ENCODE peak calls at places on chromosomes 5 and 9, in eight cellular contexts. N, D, H, U, B, J, E and Q are unnamed samples.

GRCh38 chr9:126068534-126069230 is 257.9 kb upstream of the MVB12B start:
- DNase-seq in N (no peak), D (no peak), H (no peak), U (no peak), B (no peak), J (no peak), E (no peak), Q (peak)

GRCh38 chr9:128214571-128215490 is 11.7 kb downstream of the DNM1 start:
- DNase-seq in N (no peak), D (no peak), H (no peak), U (no peak), B (no peak), J (no peak), E (peak), Q (no peak)

GRCh38 chr9:93182572-93182971 is 1.4 kb upstream of the WNK2 start:
- DNase-seq in N (peak), D (no peak), H (no peak), U (no peak), B (no peak), J (no peak), E (peak), Q (no peak)

GRCh38 chr5:142680605-142681259 is 5.2 kb downstream of the FGF1 start:
- DNase-seq in N (peak), D (no peak), H (no peak), U (no peak), B (no peak), J (no peak), E (peak), Q (no peak)

GRCh38 chr9:71446081-71446480 is 322.2 kb downstream of the CEMIP2 start:
- DNase-seq in N (no peak), D (no peak), H (no peak), U (no peak), B (no peak), J (no peak), E (no peak), Q (no peak)

GRCh38 chr9:95171001-95171400 is 146.5 kb downstream of the FANCC start:
- DNase-seq in N (no peak), D (no peak), H (no peak), U (peak), B (no peak), J (no peak), E (no peak), Q (no peak)

GRCh38 chr5:138654281-138654867 is 79.2 kb upstream of the HSPA9 start:
- DNase-seq in N (no peak), D (no peak), H (no peak), U (peak), B (no peak), J (no peak), E (no peak), Q (no peak)

GRCh38 chr9:131709741-131710499 is 30.0 kb downstream of the RAPGEF1 start:
- DNase-seq in N (no peak), D (no peak), H (no peak), U (peak), B (peak), J (no peak), E (no peak), Q (no peak)

GRCh38 chr5:100691545-100691944 is 156.4 kb downstream of the FAM174A start:
- DNase-seq in N (no peak), D (no peak), H (no peak), U (no peak), B (no peak), J (no peak), E (no peak), Q (no peak)

GRCh38 chr5:38543074-38543473 is 13.4 kb downstream of the LIFR start:
- DNase-seq in N (no peak), D (no peak), H (no peak), U (no peak), B (no peak), J (no peak), E (no peak), Q (no peak)

GRCh38 chr5:35092703-35093102 is 45.0 kb upstream of the AGXT2 start:
- DNase-seq in N (no peak), D (no peak), H (no peak), U (no peak), B (no peak), J (no peak), E (no peak), Q (no peak)

GRCh38 chr5:68215888-68216736 is 556 bp downstream of the PIK3R1 start:
- DNase-seq in N (peak), D (peak), H (peak), U (no peak), B (peak), J (peak), E (peak), Q (peak)

GRCh38 chr9:520315-520714 is 305.6 kb downstream of the DOCK8 start:
- DNase-seq in N (no peak), D (no peak), H (no peak), U (no peak), B (no peak), J (no peak), E (no peak), Q (no peak)

GRCh38 chr5:150411245-150411979 is 1.3 kb downstream of the CD74 start:
- DNase-seq in N (peak), D (peak), H (peak), U (no peak), B (no peak), J (peak), E (peak), Q (no peak)

GRCh38 chr9:26675055-26675454 is 217.5 kb downstream of the CAAP1 start:
- DNase-seq in N (no peak), D (no peak), H (no peak), U (no peak), B (no peak), J (no peak), E (no peak), Q (no peak)

GRCh38 chr9:134055981-134056461 is 11.8 kb downstream of the BRD3 start:
- DNase-seq in N (peak), D (peak), H (peak), U (no peak), B (peak), J (peak), E (peak), Q (peak)

GRCh38 chr9:32128546-32128945 is 255.9 kb upstream of the ACO1 start:
- DNase-seq in N (no peak), D (no peak), H (no peak), U (no peak), B (no peak), J (no peak), E (no peak), Q (no peak)

GRCh38 chr5:56354836-56355235 is 121.7 kb upstream of the ANKRD55 start:
- DNase-seq in N (no peak), D (no peak), H (no peak), U (no peak), B (no peak), J (no peak), E (no peak), Q (no peak)

GRCh38 chr9:10050016-10050415 is 562.8 kb downstream of the PTPRD start:
- DNase-seq in N (no peak), D (no peak), H (no peak), U (no peak), B (no peak), J (no peak), E (no peak), Q (no peak)

GRCh38 chr5:75847561-75848021 is 130.4 kb upstream of the POC5 start:
- DNase-seq in N (no peak), D (no peak), H (no peak), U (peak), B (no peak), J (no peak), E (no peak), Q (no peak)

GRCh38 chr5:173907284-173907683 is 19.1 kb downstream of the CPEB4 start:
- DNase-seq in N (no peak), D (no peak), H (no peak), U (no peak), B (no peak), J (no peak), E (no peak), Q (no peak)

GRCh38 chr5:173902743-173903142 is 14.6 kb downstream of the CPEB4 start:
- DNase-seq in N (no peak), D (no peak), H (no peak), U (no peak), B (no peak), J (no peak), E (no peak), Q (no peak)

GRCh38 chr5:173901705-173902104 is 13.6 kb downstream of the CPEB4 start:
- DNase-seq in N (no peak), D (no peak), H (no peak), U (no peak), B (no peak), J (no peak), E (no peak), Q (no peak)

GRCh38 chr5:173903396-173904140 is 15.4 kb downstream of the CPEB4 start:
- DNase-seq in N (no peak), D (no peak), H (no peak), U (no peak), B (no peak), J (no peak), E (no peak), Q (no peak)

GRCh38 chr5:173902334-173902733 is 14.2 kb downstream of the CPEB4 start:
- DNase-seq in N (no peak), D (no peak), H (no peak), U (no peak), B (no peak), J (no peak), E (no peak), Q (no peak)
- TF ChIP-seq POLR2A in N (no peak), D (no peak), H (no peak), U (no peak), B (no peak), J (no peak), E (no peak), Q (no peak)

GRCh38 chr5:74266132-74266531 is 374.4 kb downstream of the ENC1 start:
- DNase-seq in N (no peak), D (no peak), H (no peak), U (no peak), B (no peak), J (no peak), E (no peak), Q (no peak)

GRCh38 chr5:74266836-74267235 is 373.7 kb downstream of the ENC1 start:
- DNase-seq in N (no peak), D (no peak), H (no peak), U (no peak), B (no peak), J (no peak), E (no peak), Q (no peak)

GRCh38 chr5:74259572-74259971 is 381.0 kb downstream of the ENC1 start:
- DNase-seq in N (no peak), D (no peak), H (no peak), U (no peak), B (no peak), J (no peak), E (no peak), Q (no peak)

GRCh38 chr5:74261906-74262305 is 378.6 kb downstream of the ENC1 start:
- DNase-seq in N (no peak), D (no peak), H (no peak), U (no peak), B (no peak), J (no peak), E (no peak), Q (no peak)

DNA sequence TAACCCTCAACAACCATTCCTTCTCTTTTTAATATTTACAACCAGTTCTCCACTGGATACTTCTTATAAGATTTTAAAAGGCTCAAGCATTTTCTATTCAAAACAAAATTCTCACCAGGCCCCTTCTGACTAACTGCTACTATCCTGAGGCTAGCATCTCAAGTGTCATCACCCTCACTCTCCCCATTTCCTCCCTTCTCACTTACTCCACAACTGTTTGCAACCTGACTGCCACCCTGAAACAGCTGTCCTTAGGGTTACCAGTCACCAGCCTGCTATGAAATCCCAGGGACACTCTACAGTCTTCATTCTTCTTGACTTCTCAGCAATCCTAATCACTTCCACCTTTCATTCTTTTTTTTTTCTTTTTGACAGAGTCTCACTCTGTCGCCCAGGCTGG is 377.7 kb downstream of the ENC1 start:
- DNase-seq in N (no peak), D (no peak), H (no peak), U (no peak), B (no peak), J (no peak), E (no peak), Q (no peak)
- H3K27ac ChIP-seq in N (no peak), D (no peak), H (no peak), U (no peak), B (no peak), J (no peak), E (no peak), Q (no peak)

DNA sequence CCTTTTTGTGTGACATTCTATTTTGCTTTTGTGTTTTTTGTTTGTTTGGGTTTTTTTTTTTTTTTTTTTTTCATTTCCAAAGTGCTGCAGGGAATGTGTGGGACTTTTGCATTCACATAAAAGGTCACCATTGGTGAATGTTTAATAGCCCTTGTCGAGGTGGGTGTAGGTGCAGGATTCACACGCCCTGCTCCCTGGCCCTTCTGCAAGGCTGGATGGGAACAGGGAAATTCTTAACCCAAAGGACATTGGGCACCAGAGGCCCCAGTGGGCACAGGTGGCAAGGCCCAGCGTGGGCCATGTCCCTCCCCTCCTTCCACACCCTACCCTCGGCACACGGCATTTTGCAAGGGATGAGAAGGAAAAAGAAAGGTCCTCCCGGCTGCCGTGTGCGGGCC is 50.4 kb upstream of the NOTCH1 start:
- DNase-seq in N (no peak), D (no peak), H (no peak), U (no peak), B (no peak), J (no peak), E (no peak), Q (no peak)
- TF ChIP-seq POLR2A in N (no peak), D (no peak), H (no peak), U (no peak), B (no peak), J (no peak), E (no peak), Q (no peak)

DNA sequence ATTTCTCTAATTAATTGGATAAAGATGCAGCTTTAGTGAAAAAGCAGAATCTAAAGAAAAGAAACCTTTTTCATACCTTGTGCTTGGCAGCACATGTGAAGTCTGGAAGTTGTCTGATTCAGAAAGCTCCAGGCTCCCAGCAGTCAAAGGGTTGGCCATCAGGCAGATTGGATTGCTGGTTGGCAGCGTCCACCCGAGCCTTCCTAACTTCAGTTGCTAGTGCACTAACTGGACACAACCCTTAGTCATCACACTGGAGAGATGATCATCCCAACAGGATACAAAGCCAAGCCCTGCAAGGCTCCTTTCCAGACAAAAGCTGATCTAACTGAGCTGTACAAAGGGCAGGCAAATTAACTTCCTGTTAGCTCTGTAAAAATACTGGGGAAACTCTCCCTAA is 185.5 kb downstream of the SNX18 start:
- DNase-seq in N (no peak), D (no peak), H (peak), U (no peak), B (peak), J (no peak), E (no peak), Q (no peak)
- H3K27ac ChIP-seq in N (no peak), D (no peak), H (no peak), U (no peak), B (no peak), J (no peak), E (no peak), Q (no peak)

GRCh38 chr9:19372576-19372975 is 7.5 kb downstream of the RPS6 start:
- DNase-seq in N (no peak), D (no peak), H (no peak), U (no peak), B (no peak), J (no peak), E (no peak), Q (no peak)
- TF ChIP-seq POLR2A in N (no peak), D (no peak), H (no peak), U (no peak), B (no peak), J (no peak), E (no peak), Q (no peak)

GRCh38 chr5:17217421-17218352 is at the start of gene BASP1:
- DNase-seq in N (peak), D (peak), H (peak), U (no peak), B (peak), J (peak), E (peak), Q (peak)

GRCh38 chr5:17218353-17219005 is 1.0 kb downstream of the BASP1 start:
- DNase-seq in N (no peak), D (no peak), H (peak), U (no peak), B (no peak), J (no peak), E (no peak), Q (peak)

GRCh38 chr5:17216974-17217325 is 481 bp upstream of the BASP1 start:
- DNase-seq in N (no peak), D (no peak), H (peak), U (no peak), B (no peak), J (no peak), E (no peak), Q (no peak)

GRCh38 chr5:17219006-17219422 is 1.6 kb downstream of the BASP1 start:
- DNase-seq in N (no peak), D (no peak), H (no peak), U (no peak), B (no peak), J (no peak), E (no peak), Q (peak)

GRCh38 chr5:17219431-17219830 is 2.0 kb downstream of the BASP1 start:
- DNase-seq in N (no peak), D (no peak), H (no peak), U (no peak), B (no peak), J (no peak), E (no peak), Q (no peak)
- H3K27ac ChIP-seq in N (no peak), D (no peak), H (no peak), U (peak), B (no peak), J (no peak), E (no peak), Q (no peak)

DNA sequence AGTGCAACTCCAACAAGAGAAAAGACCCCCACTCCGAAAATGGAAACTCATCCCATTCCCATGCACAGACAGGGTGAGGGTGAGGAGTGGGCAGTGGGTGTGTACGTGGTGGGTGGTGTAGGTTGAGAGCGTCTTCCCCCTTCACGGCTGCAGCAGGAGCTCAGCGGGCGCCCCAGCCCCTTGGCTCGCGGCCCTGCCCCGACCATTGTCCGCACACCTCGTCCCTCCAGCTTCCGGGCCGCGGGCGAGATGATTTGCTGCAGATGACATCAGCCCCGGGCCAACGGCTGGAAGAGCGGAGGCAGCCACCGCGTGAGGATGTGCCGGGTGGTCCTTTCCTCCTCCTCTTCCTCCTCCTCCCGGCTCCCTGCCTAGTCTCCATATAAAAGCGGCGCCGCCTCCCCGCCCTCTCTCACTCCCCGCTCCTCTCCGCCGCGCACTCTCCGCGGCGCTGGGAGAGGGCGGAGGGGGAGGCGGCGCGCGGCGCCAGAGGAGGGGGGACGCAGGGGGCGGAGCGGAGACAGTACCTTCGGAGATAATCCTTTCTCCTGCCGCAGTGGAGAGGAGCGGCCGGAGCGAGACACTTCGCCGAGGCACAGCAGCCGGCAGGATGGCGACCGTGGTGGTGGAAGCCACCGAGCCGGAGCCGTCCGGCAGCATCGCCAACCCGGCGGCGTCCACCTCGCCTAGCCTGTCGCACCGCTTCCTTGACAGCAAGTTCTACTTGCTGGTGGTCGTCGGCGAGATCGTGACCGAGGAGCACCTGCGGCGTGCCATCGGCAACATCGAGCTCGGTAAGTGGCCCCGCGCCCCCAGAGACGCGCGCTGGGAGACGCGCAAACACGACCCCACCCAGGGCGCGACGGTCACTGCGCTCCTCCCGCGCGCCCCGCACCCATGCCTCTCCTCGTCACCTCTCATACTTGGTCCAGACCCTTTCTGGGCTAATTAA is at the start of gene MAP1B:
- DNase-seq in N (no peak), D (peak), H (peak), U (no peak), B (peak), J (peak), E (peak), Q (no peak)
- TF ChIP-seq POLR2A in N (no peak), D (peak), H (no peak), U (no peak), B (peak), J (peak), E (no peak), Q (no peak)

GRCh38 chr9:77769246-77769645 is 121.1 kb upstream of the GNA14 start:
- DNase-seq in N (no peak), D (no peak), H (no peak), U (no peak), B (no peak), J (no peak), E (no peak), Q (no peak)
- H3K27ac ChIP-seq in N (no peak), D (peak), H (no peak), U (no peak), B (no peak), J (no peak), E (no peak), Q (no peak)

GRCh38 chr5:172766287-172767104 is 4.5 kb downstream of the DUSP1 start:
- DNase-seq in N (peak), D (peak), H (peak), U (no peak), B (peak), J (peak), E (peak), Q (peak)
- TF ChIP-seq POLR2A in N (peak), D (peak), H (no peak), U (no peak), B (no peak), J (no peak), E (no peak), Q (peak)

GRCh38 chr9:4092793-4093709 is 206.8 kb downstream of the GLIS3 start:
- DNase-seq in N (no peak), D (no peak), H (no peak), U (no peak), B (no peak), J (no peak), E (no peak), Q (no peak)

GRCh38 chr9:4099961-4100360 is 199.9 kb downstream of the GLIS3 start:
- DNase-seq in N (no peak), D (no peak), H (no peak), U (no peak), B (no peak), J (no peak), E (no peak), Q (no peak)

GRCh38 chr9:4097490-4097889 is 202.4 kb downstream of the GLIS3 start:
- DNase-seq in N (no peak), D (no peak), H (no peak), U (no peak), B (no peak), J (no peak), E (no peak), Q (no peak)

GRCh38 chr9:4097991-4098390 is 201.9 kb downstream of the GLIS3 start:
- DNase-seq in N (no peak), D (no peak), H (no peak), U (no peak), B (no peak), J (no peak), E (no peak), Q (no peak)

DNA sequence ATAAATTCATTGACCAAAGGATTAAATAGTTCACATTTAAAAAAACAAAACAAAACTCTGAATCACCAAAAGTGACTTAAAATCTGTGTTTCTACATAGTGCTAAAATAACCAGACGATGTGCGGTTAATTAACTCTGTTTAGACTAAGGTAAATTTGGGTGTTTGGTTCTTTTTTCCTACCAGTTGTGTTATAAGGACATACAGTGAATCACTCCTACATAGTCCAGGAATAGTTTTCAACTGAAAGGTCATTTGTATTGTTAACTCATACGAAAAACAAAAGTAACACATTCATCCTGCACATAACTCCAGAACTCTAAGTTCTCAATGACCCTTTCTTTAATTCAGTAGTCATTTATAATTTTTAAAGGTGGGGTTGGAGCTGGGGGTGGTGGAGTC is 203.7 kb downstream of the GLIS3 start:
- DNase-seq in N (no peak), D (no peak), H (no peak), U (no peak), B (no peak), J (no peak), E (no peak), Q (no peak)
- H3K27ac ChIP-seq in N (no peak), D (no peak), H (no peak), U (no peak), B (no peak), J (no peak), E (peak), Q (no peak)